ENCODE peak calls at places on chromosomes 6 and 20, in four cellular contexts. O is CD8-positive, alpha-beta T cell; N is RWPE1; E is lower lobe of right lung. X is an unnamed sample.

GRCh38 chr20:22601361-22602141 is 17.2 kb upstream of the FOXA2 start:
- DNase-seq in O (no peak), N (no peak), E (no peak), X (no peak)

GRCh38 chr20:2879148-2879547 is 5.9 kb downstream of the PTPRA start:
- DNase-seq in O (no peak), N (peak), E (no peak), X (peak)

GRCh38 chr6:83273596-83273995 is 80.4 kb downstream of the RWDD2A start:
- DNase-seq in O (no peak), N (no peak), E (no peak), X (no peak)

GRCh38 chr20:31857861-31858835 is 12.2 kb downstream of the DUSP15 start:
- DNase-seq in O (no peak), N (no peak), E (no peak), X (no peak)

GRCh38 chr6:84026721-84027164 is 6.8 kb upstream of the MRAP2 start:
- DNase-seq in N (no peak), O (no peak), E (no peak), X (no peak)

GRCh38 chr20:13402171-13402760 is 181.2 kb downstream of the ISM1 start:
- DNase-seq in N (no peak), O (no peak), E (no peak), X (no peak)

GRCh38 chr6:36938536-36938935 is 16.0 kb upstream of the PI16 start:
- DNase-seq in E (no peak), N (peak), O (no peak), X (peak)

GRCh38 chr20:31713312-31714049 is 9.2 kb downstream of the BCL2L1 start:
- DNase-seq in N (peak), O (no peak), E (peak), X (peak)

GRCh38 chr6:49540614-49541013 is 9.9 kb upstream of the C6orf141 start:
- DNase-seq in E (no peak), O (no peak), N (peak), X (no peak)

GRCh38 chr20:24018796-24019195 is 30.2 kb upstream of the GGTLC1 start:
- DNase-seq in E (no peak), O (no peak), N (peak), X (no peak)

DNA sequence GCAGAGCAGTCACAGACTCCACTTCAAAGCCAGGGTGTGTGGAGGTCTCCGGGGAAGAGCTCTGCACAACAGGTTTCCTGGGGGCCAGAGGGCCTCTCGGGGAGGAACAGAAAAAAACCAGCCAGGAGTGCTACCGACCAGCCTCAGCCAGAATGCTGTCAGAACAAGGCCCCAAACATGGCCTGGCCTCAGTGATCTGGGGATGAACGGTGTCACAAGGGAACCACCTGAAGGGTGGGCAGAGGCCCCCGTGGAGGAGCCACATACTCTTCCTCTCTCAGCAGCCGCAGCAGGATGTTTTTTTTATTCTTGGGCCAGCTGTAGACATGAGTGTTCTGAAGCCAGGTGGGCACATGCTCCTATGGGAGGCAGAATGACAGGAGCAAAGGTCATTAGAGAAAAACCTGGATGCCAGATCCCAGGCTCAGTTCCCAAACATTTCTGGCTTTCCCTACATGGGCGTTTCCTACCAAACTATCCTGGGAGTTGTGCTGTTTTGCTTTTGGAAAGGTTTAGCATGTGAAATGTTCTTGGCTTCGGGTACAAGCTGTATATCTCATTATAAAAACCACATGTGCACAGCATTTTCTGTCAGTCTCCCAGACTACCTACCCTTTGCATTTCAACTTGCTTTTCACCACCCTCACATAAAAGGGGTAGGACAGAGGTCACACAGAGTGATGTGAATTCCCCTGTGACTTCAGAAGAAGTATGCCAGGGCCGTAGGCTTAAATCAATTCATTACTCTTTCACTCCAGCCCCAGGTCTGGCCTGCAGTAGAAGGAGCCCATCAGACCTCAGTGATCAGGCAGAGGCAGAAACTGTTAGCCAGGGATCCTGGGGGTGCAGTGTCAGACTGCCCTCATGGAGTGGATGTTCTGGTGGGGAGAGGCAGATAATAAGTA is 46.2 kb downstream of the TRAF3IP2 start:
- DNase-seq in N (no peak), E (no peak), O (no peak), X (no peak)
- H3K27ac ChIP-seq in N (peak), E (peak), O (no peak), X (no peak)

GRCh38 chr6:38052035-38052434 is 232.5 kb downstream of the ZFAND3 start:
- DNase-seq in N (peak), E (no peak), O (no peak), X (no peak)
- H3K27ac ChIP-seq in N (no peak), E (no peak), O (no peak), X (no peak)

GRCh38 chr6:169451065-169451840 is 197.6 kb upstream of the THBS2 start:
- DNase-seq in E (no peak), N (no peak), O (no peak), X (peak)
- H3K27ac ChIP-seq in E (peak), N (no peak), O (no peak), X (peak)

DNA sequence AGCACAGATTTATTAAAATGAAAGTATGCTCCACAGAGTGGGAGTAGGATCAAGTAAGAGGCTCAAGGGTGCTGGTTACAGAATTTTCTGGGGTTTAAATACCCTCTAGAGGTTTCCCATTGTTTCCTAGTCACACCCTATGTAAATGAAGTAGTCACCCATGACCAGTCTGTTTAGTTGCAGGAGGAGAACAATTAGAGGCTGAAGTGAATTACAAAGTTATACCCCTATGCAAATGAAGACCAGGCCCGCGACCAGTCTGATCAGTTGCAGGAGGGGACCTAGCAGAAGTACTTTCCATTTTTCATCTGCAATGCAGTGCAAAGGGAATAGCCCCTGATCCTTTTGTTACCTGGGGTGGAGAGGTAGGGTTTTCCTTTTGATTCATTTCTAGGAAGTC is 11.8 kb upstream of the FILIP1 start:
- DNase-seq in O (no peak), N (no peak), E (no peak), X (no peak)
- H3K27ac ChIP-seq in O (no peak), N (no peak), E (no peak), X (no peak)

DNA sequence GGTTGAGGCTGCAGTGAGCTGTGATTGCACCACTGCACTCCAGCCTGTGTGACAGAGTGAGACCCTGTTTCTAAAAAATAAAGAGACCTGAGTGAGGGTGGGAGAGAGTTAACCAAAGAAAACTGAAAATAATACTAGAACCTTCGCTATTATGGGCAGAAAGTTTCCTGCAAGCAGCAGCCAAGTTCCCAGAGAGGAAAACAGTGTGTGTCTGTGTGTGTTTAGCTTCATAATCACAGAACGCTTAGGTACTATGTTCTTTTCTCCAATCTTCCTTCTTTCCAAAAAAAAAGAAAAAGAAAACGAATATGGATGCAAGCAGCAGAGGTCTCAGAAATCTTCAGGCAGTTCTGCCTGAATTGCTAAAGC is 170.0 kb downstream of the LY86 start:
- DNase-seq in E (no peak), N (no peak), O (no peak), X (no peak)
- H3K27ac ChIP-seq in E (peak), N (no peak), O (no peak), X (no peak)

DNA sequence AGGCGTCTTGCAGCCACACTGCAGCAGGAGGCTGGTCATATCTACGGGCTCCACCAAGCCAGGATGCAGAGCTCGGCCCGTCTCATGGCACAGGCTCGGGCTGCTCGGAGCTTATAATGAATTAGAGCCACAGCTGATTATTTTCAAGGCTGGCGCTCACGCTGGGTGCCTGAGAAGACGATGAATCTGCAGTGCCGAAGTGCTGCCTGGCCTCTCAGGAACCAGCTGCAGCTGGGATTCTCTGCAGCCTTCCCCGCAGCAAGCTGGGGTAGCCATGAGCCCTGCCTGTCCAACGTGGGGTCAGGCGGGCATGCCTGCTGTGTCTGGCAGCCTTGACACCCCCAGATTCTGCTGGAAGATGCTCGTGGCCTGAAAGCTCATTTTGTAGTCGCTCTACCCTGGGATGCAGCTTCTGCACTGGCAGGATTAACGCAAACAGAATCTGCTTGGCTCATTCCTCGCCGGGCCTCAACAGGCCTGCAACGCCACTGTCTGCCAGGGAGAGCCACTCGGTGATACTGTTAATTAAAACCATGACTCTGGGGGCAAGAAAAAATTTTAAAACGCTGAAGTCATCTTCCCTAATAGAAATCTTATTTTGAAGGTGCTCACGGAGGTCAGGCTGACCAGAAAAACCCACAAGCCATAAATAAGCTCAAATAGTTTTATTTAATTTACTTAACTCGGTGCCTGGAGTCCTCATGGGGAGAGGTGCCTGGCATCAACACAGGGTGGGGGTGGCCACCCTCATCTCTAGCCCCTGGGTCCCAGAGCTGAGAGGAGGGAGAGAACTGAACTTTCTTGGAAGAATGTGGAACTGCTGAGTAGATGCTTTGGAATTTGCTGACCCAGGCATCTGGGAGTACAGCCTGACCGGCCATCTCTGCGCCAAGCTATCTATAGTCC is 104.5 kb downstream of the CDH26 start:
- DNase-seq in O (no peak), N (no peak), E (no peak), X (peak)
- H3K27ac ChIP-seq in O (no peak), N (peak), E (no peak), X (peak)

DNA sequence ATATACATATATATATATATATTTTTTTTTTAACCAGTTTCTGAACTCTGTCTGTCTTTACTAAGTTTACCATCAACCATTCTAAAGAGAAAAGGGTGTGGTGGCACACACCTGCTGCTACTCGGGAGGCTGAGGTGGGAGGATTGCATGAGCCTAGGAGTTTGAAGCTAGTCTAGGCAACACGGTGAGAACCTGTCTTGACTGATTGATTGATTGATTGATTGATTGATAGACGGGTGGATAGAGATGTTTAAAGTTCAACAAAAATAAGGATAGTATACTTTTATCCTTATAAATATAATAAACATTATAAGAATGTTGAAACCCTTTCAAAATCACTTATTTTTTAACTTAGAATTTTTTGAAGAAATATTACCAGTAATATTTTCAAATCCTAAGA is 30.2 kb downstream of the CEP57L1 start:
- DNase-seq in E (no peak), O (no peak), N (no peak), X (no peak)
- H3K27ac ChIP-seq in E (no peak), O (no peak), N (no peak), X (no peak)

DNA sequence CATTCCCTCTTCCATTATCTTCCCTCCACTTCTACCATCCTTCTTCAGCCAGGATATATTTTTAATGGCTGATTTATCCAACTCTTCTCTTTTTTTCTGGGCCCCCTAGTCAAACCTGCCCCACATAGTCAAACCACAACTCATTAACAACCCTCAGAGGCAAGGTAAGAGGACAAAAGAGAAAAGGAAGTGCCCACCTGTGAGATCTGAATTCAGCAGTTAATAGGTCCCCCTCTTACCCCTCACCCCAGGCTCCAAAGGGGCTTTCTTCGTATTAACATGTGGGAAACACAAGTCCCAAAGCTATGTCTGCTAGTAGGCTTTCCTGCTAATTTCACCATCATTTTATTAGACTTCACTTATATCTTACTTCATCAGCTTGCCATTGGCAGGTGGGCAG is 44.1 kb upstream of the TSPYL1 start:
- DNase-seq in O (no peak), N (no peak), E (no peak), X (no peak)
- H3K27ac ChIP-seq in O (no peak), N (no peak), E (no peak), X (no peak)

X was measured in brain microvascular endothelial cell.